ENCODE peak calls at places on chromosomes 3 and 15, in five cellular contexts. L, U, T, J and B are unnamed samples.
A peak's percentile ranks its signal among the peaks of the same experiment; 100 is the strongest.

GRCh38 chr3:114668099-114668498 is 374.3 kb downstream of the TIGIT start:
- DNase-seq in L (no peak), U (no peak), T (no peak), J (no peak), B (no peak)

GRCh38 chr3:30607032-30607833 is 832 bp downstream of the TGFBR2 start:
- DNase-seq in L (peak; percentile 58), U (peak; percentile 71), T (no peak), J (peak; percentile 86), B (no peak)

GRCh38 chr15:89244512-89244869 is 712 bp downstream of the FANCI start:
- DNase-seq in L (peak; percentile 17), U (no peak), T (no peak), J (no peak), B (no peak)

GRCh38 chr3:150762662-150763121 is 277 bp downstream of the SIAH2 start:
- DNase-seq in L (no peak), U (no peak), T (no peak), J (no peak), B (no peak)

GRCh38 chr15:70766597-70766996 is 3.2 kb upstream of the UACA start:
- DNase-seq in L (no peak), U (no peak), T (no peak), J (no peak), B (no peak)

GRCh38 chr3:184082034-184082433 is 14.8 kb upstream of the HTR3E start:
- DNase-seq in L (no peak), U (no peak), T (no peak), J (no peak), B (no peak)

GRCh38 chr15:101025896-101026631 is 106.9 kb downstream of the LRRK1 start:
- DNase-seq in L (no peak), U (no peak), T (no peak), J (no peak), B (peak; percentile 67)

GRCh38 chr3:122265937-122266336 is 59.1 kb upstream of the CSTA start:
- DNase-seq in L (no peak), U (no peak), T (no peak), J (no peak), B (no peak)

GRCh38 chr15:33149919-33150318 is 44.6 kb downstream of the FMN1 start:
- DNase-seq in L (peak; percentile 38), U (no peak), T (no peak), J (no peak), B (no peak)

GRCh38 chr3:123637131-123637530 is 52.3 kb upstream of the HACD2 start:
- DNase-seq in L (no peak), U (no peak), T (no peak), J (no peak), B (no peak)

GRCh38 chr3:12413721-12414255 is 70.5 kb upstream of the TSEN2 start:
- DNase-seq in L (no peak), U (no peak), T (no peak), J (no peak), B (no peak)

GRCh38 chr3:193190387-193190786 is 50.6 kb upstream of the PLAAT1 start:
- DNase-seq in L (peak; percentile 25), U (no peak), T (no peak), J (no peak), B (no peak)

GRCh38 chr3:120093119-120093922 is 926 bp downstream of the GSK3B start:
- DNase-seq in L (peak; percentile 89), U (no peak), T (no peak), J (no peak), B (peak; percentile 91)

GRCh38 chr3:188510366-188510765 is 356.4 kb downstream of the LPP start:
- DNase-seq in L (peak; percentile 95), U (no peak), T (peak; percentile 76), J (no peak), B (no peak)

GRCh38 chr3:188402229-188402628 is 248.3 kb downstream of the LPP start:
- DNase-seq in L (no peak), U (no peak), T (no peak), J (no peak), B (no peak)

GRCh38 chr15:88476635-88477038 is 9.1 kb downstream of the MRPS11 start:
- DNase-seq in L (peak; percentile 43), U (peak; percentile 50), T (peak; percentile 20), J (no peak), B (no peak)

GRCh38 chr3:153028336-153028735 is 133.7 kb upstream of the RAP2B start:
- DNase-seq in L (peak; percentile 51), U (no peak), T (no peak), J (no peak), B (no peak)

GRCh38 chr3:153023896-153024295 is 138.1 kb upstream of the RAP2B start:
- DNase-seq in L (no peak), U (no peak), T (no peak), J (no peak), B (no peak)

GRCh38 chr3:153029350-153029749 is 132.7 kb upstream of the RAP2B start:
- DNase-seq in L (peak; percentile 90), U (no peak), T (peak; percentile 78), J (no peak), B (no peak)

DNA sequence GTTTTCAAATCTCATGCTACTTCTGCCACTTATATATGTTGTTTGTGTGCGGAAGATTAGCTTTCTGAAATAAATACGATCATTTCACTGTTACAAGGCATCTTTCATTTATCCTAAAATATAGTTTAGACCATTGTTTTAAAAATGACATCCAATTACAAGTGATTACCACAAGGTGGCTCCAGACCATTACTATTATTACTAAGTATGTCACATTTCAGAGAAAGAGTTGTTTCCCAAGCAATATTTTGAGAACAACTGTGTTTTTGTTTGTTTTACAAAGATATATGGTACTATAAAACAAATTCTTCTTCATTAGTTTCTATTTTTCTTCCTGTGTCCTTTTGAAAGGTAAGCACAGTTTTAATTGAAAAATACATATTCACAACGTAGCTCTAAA is 136.0 kb upstream of the RAP2B start:
- DNase-seq in L (peak; percentile 30), U (no peak), T (no peak), J (no peak), B (no peak)
- H3K27ac ChIP-seq in L (no peak overlapping the region), U (no peak overlapping the region), T (no peak overlapping the region), J (no peak overlapping the region), B (no peak overlapping the region)

DNA sequence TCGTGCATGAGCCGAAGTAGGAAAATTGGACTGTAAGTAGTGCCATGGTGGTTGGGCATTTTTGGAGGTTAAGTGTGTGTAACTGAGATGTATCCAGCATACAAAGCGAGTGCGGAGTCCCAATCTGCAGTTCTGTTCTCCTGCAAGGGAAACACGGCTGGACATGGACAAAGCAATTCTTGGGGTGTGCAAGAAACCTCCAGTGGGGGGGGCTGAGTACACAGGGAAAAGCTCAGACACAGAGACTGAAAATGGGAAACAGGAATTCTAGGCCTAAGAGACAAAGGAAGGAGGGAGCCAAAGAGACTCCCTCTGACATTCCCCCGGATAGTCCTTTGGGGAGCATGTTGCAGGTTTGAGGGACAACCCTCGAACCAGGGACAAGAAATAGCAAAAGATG is 83.2 kb upstream of the PLSCR4 start:
- DNase-seq in L (peak; percentile 25), U (peak; percentile 32), T (peak; percentile 42), J (no peak), B (no peak)
- TF ChIP-seq CTCF in L (peak; percentile 50), U (peak; percentile 10), T (peak; percentile 64), J (no peak), B (no peak)

DNA sequence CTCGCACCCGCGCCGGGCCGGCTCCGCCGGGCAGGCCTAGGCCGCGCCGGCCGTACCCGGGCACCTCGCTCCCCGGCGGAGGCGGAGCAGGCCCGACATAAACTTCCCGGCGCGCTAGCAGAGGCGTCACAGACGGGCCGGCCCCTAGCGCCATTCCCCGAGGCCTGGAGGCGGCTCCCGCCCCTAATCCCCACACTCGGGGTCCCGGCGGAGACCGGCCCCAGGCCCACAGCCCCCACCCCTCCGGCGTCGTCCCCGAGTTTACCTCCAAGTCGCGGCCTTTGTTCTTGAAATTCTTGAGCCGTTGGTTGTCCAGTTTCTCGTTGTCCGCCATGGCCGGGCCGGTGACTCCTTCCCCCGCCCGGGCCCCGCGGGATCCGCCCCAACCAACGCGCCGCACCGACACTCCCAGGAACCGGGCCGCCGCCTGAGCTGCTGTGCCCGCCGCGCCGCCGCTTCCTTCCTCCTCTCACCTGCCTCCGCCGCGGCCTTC is 376 bp downstream of the KPNA4 start:
- DNase-seq in L (peak; percentile 60), U (no peak), T (peak; percentile 25), J (peak; percentile 89), B (no peak)
- H3K27ac ChIP-seq in L (peak overlapping the region; percentile 88), U (peak overlapping the region; percentile 95), T (peak overlapping the region; percentile 100), J (peak overlapping the region; percentile 98), B (peak overlapping the region; percentile 97)

DNA sequence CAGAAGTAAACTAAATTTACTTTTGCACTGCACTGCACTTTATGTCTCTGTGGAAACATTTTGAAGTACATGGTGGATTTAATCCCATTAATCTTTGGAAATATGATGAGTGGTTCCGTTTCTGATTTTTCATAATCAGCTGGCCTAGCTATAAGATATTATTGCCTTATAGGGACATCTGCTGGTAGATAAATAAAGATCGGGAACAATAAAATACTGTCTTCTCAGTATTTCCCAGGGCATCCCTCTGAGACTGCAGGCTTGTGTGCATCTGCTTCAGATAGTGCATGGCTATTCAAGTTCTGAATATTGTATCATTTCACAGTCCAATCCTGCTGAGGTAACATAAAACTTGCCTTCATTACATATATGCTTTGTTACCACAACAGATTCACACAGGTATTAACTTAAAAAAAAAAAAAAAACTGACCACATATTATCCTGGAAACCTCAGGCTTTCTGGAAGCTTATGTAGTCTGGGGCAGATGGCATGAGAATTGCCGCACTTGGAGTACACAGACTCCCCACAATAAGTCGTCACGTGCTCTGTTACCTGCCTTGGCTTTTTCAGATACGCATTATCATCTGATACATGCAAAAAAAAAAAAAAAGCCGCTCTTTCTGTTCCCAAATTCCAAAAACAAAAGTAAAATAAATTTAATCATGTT is 330.8 kb upstream of the AGTR1 start:
- DNase-seq in L (no peak), U (no peak), T (no peak), J (no peak), B (no peak)
- TF ChIP-seq CTCF in L (peak; percentile 19), U (no peak), T (no peak), J (no peak), B (no peak)

GRCh38 chr3:31762888-31763351 is 218.1 kb downstream of the OSBPL10 start:
- DNase-seq in L (peak; percentile 27), U (no peak), T (no peak), J (no peak), B (no peak)

GRCh38 chr3:31758342-31758741 is 222.7 kb downstream of the OSBPL10 start:
- DNase-seq in L (no peak), U (no peak), T (no peak), J (no peak), B (no peak)

GRCh38 chr3:31755911-31756658 is 223.4 kb downstream of the STT3B start:
- DNase-seq in L (no peak), U (no peak), T (no peak), J (no peak), B (no peak)

GRCh38 chr3:31762016-31762764 is 218.9 kb downstream of the OSBPL10 start:
- DNase-seq in L (no peak), U (no peak), T (no peak), J (no peak), B (no peak)

DNA sequence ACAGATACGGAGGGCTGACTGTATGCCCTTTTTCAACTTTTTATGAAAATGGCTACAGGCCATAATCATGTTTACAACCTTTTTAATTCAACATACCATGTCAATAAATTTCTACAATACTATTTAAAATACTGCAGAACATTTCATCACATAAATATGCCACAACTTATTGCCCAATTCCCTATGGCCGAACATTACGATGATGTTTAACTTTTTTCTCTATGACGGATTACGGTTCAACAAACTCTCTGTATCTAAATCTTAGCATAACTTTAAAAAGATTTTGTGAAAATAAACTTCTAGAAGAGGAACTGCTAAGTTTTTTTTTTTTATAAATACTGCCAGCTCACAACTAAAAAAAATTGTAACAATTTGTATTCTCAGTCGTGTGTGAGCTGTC is 220.4 kb downstream of the OSBPL10 start:
- DNase-seq in L (no peak), U (no peak), T (no peak), J (no peak), B (no peak)
- H3K27ac ChIP-seq in L (no peak overlapping the region), U (no peak overlapping the region), T (no peak overlapping the region), J (no peak overlapping the region), B (no peak overlapping the region)

GRCh38 chr3:117400303-117400702 is 690.7 kb downstream of the TUSC7 start:
- DNase-seq in L (peak; percentile 6), U (no peak), T (no peak), J (no peak), B (no peak)
- TF ChIP-seq CTCF in L (no peak), U (no peak), T (no peak), J (no peak), B (no peak)